ENCODE peak calls at places on chromosomes 7 and 10, in eight cellular contexts. I is GF-D8; F is head of caudate nucleus; R is stimulated activated CD8-positive, alpha-beta memory T cell treated with anti-CD3 and anti-CD28 coated beads, Interleukin-12 subunit alpha, Interleukin-12 subunit beta, amount 100 ng/mL, for 1 hour; W is aorta; C is HTR-8/SVneo; J is stimulated activated CD4-positive, alpha-beta T cell treated with anti-CD3 and anti-CD28 coated beads, Interleukin-4, amount 100 ng/mL, for 4 hours; Z is EL. X is an unnamed sample.
A peak's percentile ranks its signal among the peaks of the same experiment; 100 is the strongest.

GRCh38 chr10:5976689-5977470 is 463 bp downstream of the IL15RA start:
- DNase-seq in I (peak; percentile 42), F (no peak), R (no peak), W (peak; percentile 84), C (peak; percentile 41), J (peak; percentile 51), Z (peak; percentile 58), X (peak; percentile 64)

GRCh38 chr10:47449102-47449978 is 34.6 kb downstream of the ANXA8 start:
- DNase-seq in I (no peak), F (peak; percentile 49), R (no peak), W (no peak), C (no peak), J (no peak), Z (no peak), X (no peak)

GRCh38 chr10:92126100-92126650 is 164.7 kb downstream of the CPEB3 start:
- DNase-seq in I (no peak), F (no peak), R (no peak), W (no peak), C (no peak), J (no peak), Z (peak; percentile 16), X (no peak)

GRCh38 chr7:150425670-150426069 is 24.8 kb upstream of the GIMAP8 start:
- DNase-seq in I (no peak), F (no peak), R (no peak), W (no peak), C (no peak), J (no peak), Z (no peak), X (no peak)

GRCh38 chr10:71262027-71262426 is 49.7 kb downstream of the UNC5B start:
- DNase-seq in I (no peak), F (no peak), R (no peak), W (no peak), C (no peak), J (no peak), Z (no peak), X (no peak)

GRCh38 chr10:119863951-119864565 is 8.6 kb downstream of the MCMBP start:
- DNase-seq in I (no peak), F (no peak), R (no peak), W (no peak), C (no peak), J (no peak), Z (no peak), X (no peak)

GRCh38 chr10:45557275-45557905 is 115.2 kb downstream of the ZFAND4 start:
- DNase-seq in I (peak; percentile 87), F (no peak), R (no peak), W (no peak), C (no peak), J (no peak), Z (no peak), X (no peak)

GRCh38 chr10:33040436-33040835 is 82.4 kb upstream of the ITGB1 start:
- DNase-seq in I (no peak), F (no peak), R (no peak), W (no peak), C (no peak), J (no peak), Z (no peak), X (no peak)

GRCh38 chr10:113534428-113534827 is 18.4 kb upstream of the HABP2 start:
- DNase-seq in I (no peak), F (no peak), R (no peak), W (no peak), C (no peak), J (no peak), Z (no peak), X (no peak)

GRCh38 chr10:17021661-17022060 is 108.0 kb downstream of the CUBN start:
- DNase-seq in I (no peak), F (no peak), R (no peak), W (no peak), C (no peak), J (no peak), Z (no peak), X (no peak)

GRCh38 chr7:143975617-143976016 is 21.0 kb downstream of the OR2F1 start:
- DNase-seq in I (no peak), F (no peak), R (no peak), W (no peak), C (no peak), J (no peak), Z (no peak), X (no peak)

X was measured in AG08396.